ENCODE peak calls at places on chromosomes 5 and 9, in seven cellular contexts. One of them, this sample, is unnamed.
A peak's percentile ranks its signal among the peaks of the same experiment; 100 is the strongest.

GRCh38 chr5:79454043-79454442 is 59.9 kb downstream of the HOMER1 start:
- DNase-seq in mesenchymal stem cell: no peak
- DNase-seq in IMR-90: no peak
- DNase-seq in mesendoderm: no peak
- DNase-seq in H1: no peak
- DNase-seq in H9: no peak
- DNase-seq in neuronal stem cell: no peak
- DNase-seq in this sample: no peak

GRCh38 chr5:57408714-57409113 is 73.9 kb downstream of the ACTBL2 start:
- DNase-seq in IMR-90: peak; percentile 63
- DNase-seq in neuronal stem cell: no peak
- DNase-seq in H9: no peak
- DNase-seq in mesendoderm: no peak
- DNase-seq in mesenchymal stem cell: peak; percentile 26
- DNase-seq in H1: no peak
- DNase-seq in this sample: no peak

GRCh38 chr5:128213340-128213739 is 129.8 kb downstream of the SLC12A2 start:
- DNase-seq in mesenchymal stem cell: peak; percentile 64
- DNase-seq in IMR-90: peak; percentile 77
- DNase-seq in mesendoderm: peak; percentile 84
- DNase-seq in neuronal stem cell: peak; percentile 62
- DNase-seq in H9: peak; percentile 65
- DNase-seq in H1: peak; percentile 61
- DNase-seq in this sample: peak; percentile 33

GRCh38 chr9:130186839-130187522 is 14.8 kb downstream of the NCS1 start:
- DNase-seq in neuronal stem cell: no peak
- DNase-seq in mesenchymal stem cell: peak; percentile 80
- DNase-seq in H9: peak; percentile 87
- DNase-seq in H1: peak; percentile 75
- DNase-seq in mesendoderm: peak; percentile 91
- DNase-seq in IMR-90: peak; percentile 55
- DNase-seq in this sample: peak; percentile 42

GRCh38 chr9:92724528-92725265 is 39.9 kb downstream of the BICD2 start:
- DNase-seq in H9: peak; percentile 23
- DNase-seq in H1: peak; percentile 35
- DNase-seq in IMR-90: no peak
- DNase-seq in mesenchymal stem cell: no peak
- DNase-seq in neuronal stem cell: no peak
- DNase-seq in mesendoderm: no peak
- DNase-seq in this sample: no peak

GRCh38 chr5:164818440-164818839 is 1313.0 kb downstream of the MAT2B start:
- DNase-seq in neuronal stem cell: no peak
- DNase-seq in H1: no peak
- DNase-seq in mesendoderm: no peak
- DNase-seq in mesenchymal stem cell: no peak
- DNase-seq in IMR-90: no peak
- DNase-seq in H9: no peak
- DNase-seq in this sample: no peak

GRCh38 chr5:162410365-162410764 is 342.8 kb downstream of the GABRG2 start:
- DNase-seq in H9: no peak
- DNase-seq in neuronal stem cell: no peak
- DNase-seq in mesenchymal stem cell: no peak
- DNase-seq in IMR-90: no peak
- DNase-seq in mesendoderm: no peak
- DNase-seq in H1: no peak
- DNase-seq in this sample: no peak

GRCh38 chr5:53170748-53171349 is 61.3 kb upstream of the MOCS2 start:
- DNase-seq in H9: no peak
- DNase-seq in H1: no peak
- DNase-seq in IMR-90: peak; percentile 63
- DNase-seq in neuronal stem cell: peak; percentile 17
- DNase-seq in mesendoderm: peak; percentile 44
- DNase-seq in mesenchymal stem cell: peak; percentile 45
- DNase-seq in this sample: peak; percentile 37

GRCh38 chr5:170131235-170131634 is 25.5 kb downstream of the FOXI1 start:
- DNase-seq in mesenchymal stem cell: no peak
- DNase-seq in H9: no peak
- DNase-seq in mesendoderm: no peak
- DNase-seq in neuronal stem cell: no peak
- DNase-seq in H1: peak; percentile 14
- DNase-seq in IMR-90: no peak
- DNase-seq in this sample: no peak

GRCh38 chr9:34072868-34073590 is 24.3 kb upstream of the UBAP2 start:
- DNase-seq in H9: peak; percentile 33
- DNase-seq in IMR-90: peak; percentile 96
- DNase-seq in mesendoderm: peak; percentile 64
- DNase-seq in mesenchymal stem cell: peak; percentile 83
- DNase-seq in H1: peak; percentile 49
- DNase-seq in neuronal stem cell: no peak
- DNase-seq in this sample: peak; percentile 23

GRCh38 chr5:67989457-67989856 is 226.1 kb upstream of the PIK3R1 start:
- DNase-seq in H9: no peak
- DNase-seq in H1: no peak
- DNase-seq in IMR-90: peak; percentile 50
- DNase-seq in neuronal stem cell: no peak
- DNase-seq in mesenchymal stem cell: peak; percentile 89
- DNase-seq in mesendoderm: peak; percentile 21
- DNase-seq in this sample: peak; percentile 31

GRCh38 chr9:131081868-131082267 is 14.5 kb upstream of the AIF1L start:
- DNase-seq in IMR-90: no peak
- DNase-seq in mesenchymal stem cell: no peak
- DNase-seq in neuronal stem cell: no peak
- DNase-seq in H9: peak; percentile 18
- DNase-seq in H1: no peak
- DNase-seq in mesendoderm: no peak
- DNase-seq in this sample: no peak

GRCh38 chr5:5209101-5209500 is 69.0 kb downstream of the ADAMTS16 start:
- DNase-seq in H9: no peak
- DNase-seq in H1: no peak
- DNase-seq in IMR-90: no peak
- DNase-seq in mesenchymal stem cell: no peak
- DNase-seq in mesendoderm: no peak
- DNase-seq in neuronal stem cell: no peak
- DNase-seq in this sample: no peak

GRCh38 chr5:97986069-97986468 is 787.4 kb upstream of the RGMB start:
- DNase-seq in mesendoderm: peak; percentile 88
- DNase-seq in H1: no peak
- DNase-seq in IMR-90: peak; percentile 60
- DNase-seq in mesenchymal stem cell: peak; percentile 36
- DNase-seq in H9: peak; percentile 28
- DNase-seq in neuronal stem cell: no peak
- DNase-seq in this sample: no peak

GRCh38 chr9:100473271-100474081 is 527 bp downstream of the TMEFF1 start:
- DNase-seq in mesendoderm: peak; percentile 74
- DNase-seq in H1: peak; percentile 73
- DNase-seq in neuronal stem cell: peak; percentile 46
- DNase-seq in IMR-90: peak; percentile 29
- DNase-seq in mesenchymal stem cell: peak; percentile 43
- DNase-seq in H9: peak; percentile 52
- DNase-seq in this sample: peak; percentile 46

GRCh38 chr5:83471405-83472212 is at the start of gene VCAN:
- DNase-seq in IMR-90: peak; percentile 82
- DNase-seq in H9: peak; percentile 82
- DNase-seq in H1: no peak
- DNase-seq in mesenchymal stem cell: peak; percentile 92
- DNase-seq in neuronal stem cell: peak; percentile 67
- DNase-seq in mesendoderm: peak; percentile 94
- DNase-seq in this sample: peak; percentile 81

GRCh38 chr9:128587453-128587852 is 35.1 kb downstream of the SPTAN1 start:
- DNase-seq in mesendoderm: no peak
- DNase-seq in IMR-90: no peak
- DNase-seq in neuronal stem cell: no peak
- DNase-seq in H9: no peak
- DNase-seq in H1: no peak
- DNase-seq in mesenchymal stem cell: no peak
- DNase-seq in this sample: no peak

GRCh38 chr9:20040991-20041606 is 252.3 kb upstream of the SLC24A2 start:
- DNase-seq in neuronal stem cell: no peak
- DNase-seq in mesenchymal stem cell: no peak
- DNase-seq in mesendoderm: peak; percentile 22
- DNase-seq in H1: no peak
- DNase-seq in H9: no peak
- DNase-seq in IMR-90: no peak
- DNase-seq in this sample: no peak

GRCh38 chr9:20043461-20043860 is 254.6 kb upstream of the SLC24A2 start:
- DNase-seq in mesendoderm: no peak
- DNase-seq in H1: no peak
- DNase-seq in IMR-90: no peak
- DNase-seq in H9: no peak
- DNase-seq in mesenchymal stem cell: no peak
- DNase-seq in neuronal stem cell: no peak
- DNase-seq in this sample: no peak

GRCh38 chr9:20043035-20043434 is 254.2 kb upstream of the SLC24A2 start:
- DNase-seq in H9: no peak
- DNase-seq in IMR-90: no peak
- DNase-seq in H1: no peak
- DNase-seq in neuronal stem cell: no peak
- DNase-seq in mesendoderm: no peak
- DNase-seq in mesenchymal stem cell: no peak
- DNase-seq in this sample: no peak

GRCh38 chr9:20041717-20042116 is 252.9 kb upstream of the SLC24A2 start:
- DNase-seq in mesenchymal stem cell: no peak
- DNase-seq in H9: no peak
- DNase-seq in IMR-90: no peak
- DNase-seq in neuronal stem cell: no peak
- DNase-seq in mesendoderm: peak; percentile 17
- DNase-seq in H1: no peak
- DNase-seq in this sample: no peak

GRCh38 chr9:20042312-20042711 is 253.5 kb upstream of the SLC24A2 start:
- DNase-seq in H9: no peak
- DNase-seq in H1: no peak
- DNase-seq in IMR-90: no peak
- DNase-seq in mesenchymal stem cell: no peak
- DNase-seq in mesendoderm: no peak
- DNase-seq in neuronal stem cell: no peak
- DNase-seq in this sample: no peak
- H2BK120ac ChIP-seq in H9: no peak overlapping the region
- H2BK120ac ChIP-seq in H1: no peak overlapping the region
- H2BK120ac ChIP-seq in IMR-90: no peak overlapping the region
- H2BK120ac ChIP-seq in mesenchymal stem cell: no peak overlapping the region
- H2BK120ac ChIP-seq in mesendoderm: no peak overlapping the region
- H2BK120ac ChIP-seq in neuronal stem cell: no peak overlapping the region
- H2BK120ac ChIP-seq in this sample: no peak overlapping the region

GRCh38 chr5:95808686-95809413 is 13.7 kb downstream of the GLRX start:
- DNase-seq in neuronal stem cell: no peak
- DNase-seq in mesendoderm: no peak
- DNase-seq in mesenchymal stem cell: peak; percentile 86
- DNase-seq in IMR-90: peak; percentile 52
- DNase-seq in H1: no peak
- DNase-seq in H9: no peak
- DNase-seq in this sample: peak; percentile 33
- H3K9ac ChIP-seq in neuronal stem cell: no peak overlapping the region
- H3K9ac ChIP-seq in mesendoderm: no peak overlapping the region
- H3K9ac ChIP-seq in mesenchymal stem cell: peak overlapping the region; percentile 73
- H3K9ac ChIP-seq in IMR-90: no peak overlapping the region
- H3K9ac ChIP-seq in H1: no peak overlapping the region
- H3K9ac ChIP-seq in H9: no peak overlapping the region
- H3K9ac ChIP-seq in this sample: no peak overlapping the region

GRCh38 chr5:168372351-168372946 is 81.0 kb downstream of the WWC1 start:
- DNase-seq in H1: no peak
- DNase-seq in mesendoderm: no peak
- DNase-seq in mesenchymal stem cell: no peak
- DNase-seq in H9: no peak
- DNase-seq in neuronal stem cell: no peak
- DNase-seq in IMR-90: no peak
- DNase-seq in this sample: no peak
- H2BK120ac ChIP-seq in H1: no peak overlapping the region
- H2BK120ac ChIP-seq in mesendoderm: no peak overlapping the region
- H2BK120ac ChIP-seq in mesenchymal stem cell: no peak overlapping the region
- H2BK120ac ChIP-seq in H9: no peak overlapping the region
- H2BK120ac ChIP-seq in neuronal stem cell: no peak overlapping the region
- H2BK120ac ChIP-seq in IMR-90: no peak overlapping the region
- H2BK120ac ChIP-seq in this sample: no peak overlapping the region

DNA sequence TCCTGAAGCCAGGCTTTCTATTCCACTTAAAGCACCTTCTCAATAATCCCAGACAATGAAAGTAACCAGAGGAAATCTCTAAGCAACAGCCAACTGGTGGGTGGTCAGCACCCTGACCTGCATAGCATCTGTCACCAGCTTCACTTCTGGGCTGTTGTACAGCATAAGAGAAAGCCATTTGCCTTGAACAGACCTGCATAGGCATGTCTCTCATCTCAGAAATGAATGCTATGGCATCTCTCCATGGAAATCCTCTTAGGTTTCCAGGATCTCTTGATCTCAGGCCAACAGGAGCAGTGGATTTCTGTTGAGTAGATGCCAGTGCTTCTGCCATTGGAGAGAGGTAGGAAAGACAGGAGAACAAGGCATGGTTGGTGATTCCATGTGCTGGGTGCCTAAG is 213.6 kb downstream of the GRIA1 start:
- DNase-seq in mesenchymal stem cell: no peak
- DNase-seq in neuronal stem cell: no peak
- DNase-seq in mesendoderm: no peak
- DNase-seq in H9: no peak
- DNase-seq in H1: no peak
- DNase-seq in IMR-90: no peak
- DNase-seq in this sample: no peak
- H3K9ac ChIP-seq in mesenchymal stem cell: no peak overlapping the region
- H3K9ac ChIP-seq in neuronal stem cell: no peak overlapping the region
- H3K9ac ChIP-seq in mesendoderm: no peak overlapping the region
- H3K9ac ChIP-seq in H9: no peak overlapping the region
- H3K9ac ChIP-seq in H1: no peak overlapping the region
- H3K9ac ChIP-seq in IMR-90: no peak overlapping the region
- H3K9ac ChIP-seq in this sample: no peak overlapping the region

GRCh38 chr5:135243194-135244191 is 155.5 kb downstream of the MACROH2A1 start:
- DNase-seq in mesenchymal stem cell: peak; percentile 60
- DNase-seq in neuronal stem cell: no peak
- DNase-seq in H9: peak; percentile 8
- DNase-seq in IMR-90: no peak
- DNase-seq in mesendoderm: no peak
- DNase-seq in H1: peak; percentile 41
- DNase-seq in this sample: no peak
- H2BK120ac ChIP-seq in mesenchymal stem cell: peak overlapping the region; percentile 67
- H2BK120ac ChIP-seq in neuronal stem cell: no peak overlapping the region
- H2BK120ac ChIP-seq in H9: no peak overlapping the region
- H2BK120ac ChIP-seq in IMR-90: peak overlapping the region; percentile 94
- H2BK120ac ChIP-seq in mesendoderm: no peak overlapping the region
- H2BK120ac ChIP-seq in H1: no peak overlapping the region
- H2BK120ac ChIP-seq in this sample: no peak overlapping the region

This sample was measured in trophoblast cell.